ENCODE peak calls at places on chromosome 13, in five cellular contexts. R, D, Z, N and P are unnamed samples. For H3K4me1, the result is how much of the 10 kb centered on the place peaks cover.

GRCh38 chr13:95536629-95537241 is 15.8 kb upstream of the CLDN10 start:
- DNase-seq in Z (no peak), R (no peak), N (peak), D (no peak), P (peak)

GRCh38 chr13:113182046-113182445 is 23.6 kb downstream of the PROZ start:
- DNase-seq in R (no peak), Z (no peak), N (no peak), D (no peak), P (no peak)

GRCh38 chr13:59047546-59047945 is 1116.2 kb downstream of the DIAPH3 start:
- DNase-seq in D (no peak), Z (no peak), N (no peak), R (no peak), P (no peak)

GRCh38 chr13:88656751-88657150 is 985.6 kb downstream of the SLITRK5 start:
- DNase-seq in Z (no peak), N (no peak), D (no peak), R (no peak), P (no peak)

GRCh38 chr13:95098916-95099315 is 202.3 kb downstream of the ABCC4 start:
- DNase-seq in N (no peak), R (no peak), Z (no peak), D (no peak), P (no peak)

GRCh38 chr13:40790232-40790631 is 821 bp downstream of the SLC25A15 start:
- DNase-seq in R (no peak), Z (no peak), N (no peak), D (no peak), P (no peak)

GRCh38 chr13:113822956-113823744 is 40.7 kb downstream of the GAS6 start:
- DNase-seq in Z (no peak), R (no peak), D (no peak), N (no peak), P (no peak)

GRCh38 chr13:39350461-39350881 is 252.5 kb downstream of the LHFPL6 start:
- DNase-seq in N (no peak), Z (no peak), R (no peak), D (no peak), P (peak)

GRCh38 chr13:71217827-71218226 is 649.2 kb downstream of the DACH1 start:
- DNase-seq in Z (no peak), N (no peak), R (no peak), D (no peak), P (no peak)

GRCh38 chr13:42798118-42798517 is 16.7 kb downstream of the FAM216B start:
- DNase-seq in N (no peak), Z (no peak), D (no peak), R (no peak), P (no peak)

DNA sequence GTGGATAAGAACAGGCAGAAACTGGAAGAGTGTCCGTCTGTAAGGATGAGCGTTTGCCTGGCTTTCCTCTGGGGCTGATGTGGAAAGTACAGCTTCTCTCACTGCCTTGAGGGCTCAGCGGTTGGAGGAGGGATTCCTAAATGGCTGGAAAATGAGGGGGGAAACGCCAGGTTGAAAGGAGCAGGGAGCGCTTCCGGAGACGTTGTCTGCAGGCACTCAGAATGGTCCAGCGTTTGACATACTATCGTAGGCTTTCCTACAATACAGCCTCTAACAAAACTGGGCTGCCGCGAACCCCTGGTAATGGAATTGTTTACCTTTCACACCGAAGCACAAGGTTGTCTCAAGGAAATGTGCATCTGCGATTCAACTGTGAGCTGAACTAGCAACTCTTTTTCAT is 39.9 kb downstream of the MRPL57 start:
- DNase-seq in R (no peak), Z (no peak), N (peak), D (no peak), P (no peak)
- H3K4me1 ChIP-seq in R (under half), Z (under half), N (under half), D (under half), P (under half)

DNA sequence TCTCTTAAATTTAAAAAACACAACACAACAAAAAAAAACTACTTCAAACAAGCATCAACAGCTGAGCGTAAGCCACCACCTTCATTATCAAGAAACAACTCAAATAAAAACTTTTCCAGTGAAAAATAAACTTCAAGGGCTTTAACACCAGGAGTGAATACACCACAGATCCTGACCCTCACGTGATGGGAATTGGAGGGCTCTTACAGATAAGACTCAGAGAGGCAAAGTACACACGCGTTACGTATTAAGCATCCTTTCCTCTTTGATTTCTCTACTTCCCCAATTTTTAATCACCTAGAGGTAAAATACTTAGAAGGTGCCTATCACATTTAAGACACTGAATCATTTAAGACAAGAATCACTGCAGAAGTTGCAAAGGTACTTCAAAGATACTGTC is 588 bp upstream of the STARD13 start:
- DNase-seq in N (no peak), R (no peak), D (no peak), Z (no peak), P (peak)
- H3K4me3 ChIP-seq in N (peak), R (no peak), D (peak), Z (peak), P (no peak)

GRCh38 chr13:50129065-50129922 is 114.0 kb downstream of the KCNRG start:
- DNase-seq in Z (no peak), D (peak), R (peak), N (no peak), P (no peak)
- H3K4me1 ChIP-seq in Z (half or more), D (under half), R (half or more), N (under half), P (under half)

GRCh38 chr13:111115051-111115840 is at the start of gene ARHGEF7:
- DNase-seq in Z (no peak), R (no peak), D (peak), N (peak), P (no peak)

GRCh38 chr13:111117961-111118360 is 2.9 kb downstream of the ARHGEF7 start:
- DNase-seq in N (peak), Z (no peak), D (peak), R (no peak), P (no peak)

GRCh38 chr13:111117289-111117688 is 2.2 kb downstream of the ARHGEF7 start:
- DNase-seq in Z (no peak), N (peak), D (no peak), R (no peak), P (no peak)

GRCh38 chr13:111115841-111116500 is 861 bp downstream of the ARHGEF7 start:
- DNase-seq in Z (no peak), N (peak), D (peak), R (no peak), P (peak)

GRCh38 chr13:111116830-111117229 is 1.7 kb downstream of the ARHGEF7 start:
- DNase-seq in N (peak), D (no peak), Z (no peak), R (no peak), P (no peak)
- H3K4me3 ChIP-seq in N (peak), D (peak), Z (no peak), R (no peak), P (no peak)